ENCODE peak calls at places on chromosomes 13 and 19, in five cellular contexts. Y, H, Q, X and I are unnamed samples.

GRCh38 chr13:110874508-110874960 is 40.3 kb downstream of the ANKRD10 start:
- DNase-seq in Y (peak), Q (peak), X (no peak), H (no peak), I (peak)

GRCh38 chr13:42486711-42487198 is 87.2 kb upstream of the TNFSF11 start:
- DNase-seq in X (no peak), Q (no peak), H (no peak), Y (no peak), I (no peak)

GRCh38 chr19:8569066-8569761 is 8.0 kb downstream of the MYO1F start:
- DNase-seq in Q (no peak), X (no peak), H (peak), Y (no peak), I (no peak)

GRCh38 chr19:48330012-48330681 is 4.8 kb downstream of the EMP3 start:
- DNase-seq in H (peak), Y (no peak), Q (peak), X (no peak), I (peak)

GRCh38 chr19:3523361-3524074 is 15.5 kb upstream of the TEKTIP1 start:
- DNase-seq in X (no peak), Q (no peak), Y (no peak), H (no peak), I (no peak)

GRCh38 chr19:35348909-35349611 is 1.4 kb downstream of the FFAR1 start:
- DNase-seq in X (no peak), H (no peak), Q (peak), Y (no peak), I (no peak)

GRCh38 chr13:112153364-112153763 is 86.4 kb downstream of the SOX1 start:
- DNase-seq in Y (no peak), X (no peak), H (no peak), Q (no peak), I (no peak)

GRCh38 chr13:98910501-98910951 is 67.3 kb downstream of the DOCK9 start:
- DNase-seq in Y (peak), Q (no peak), X (no peak), H (no peak), I (no peak)

GRCh38 chr19:37304190-37304883 is 66.6 kb upstream of the ZNF527 start:
- DNase-seq in H (no peak), Q (no peak), X (no peak), Y (no peak), I (no peak)

GRCh38 chr13:113742000-113742441 is 17.0 kb upstream of the TMEM255B start:
- DNase-seq in X (no peak), Q (no peak), Y (peak), H (no peak), I (peak)

GRCh38 chr13:29491248-29491647 is 104.2 kb downstream of the SLC7A1 start:
- DNase-seq in Q (no peak), H (no peak), X (no peak), Y (no peak), I (no peak)

DNA sequence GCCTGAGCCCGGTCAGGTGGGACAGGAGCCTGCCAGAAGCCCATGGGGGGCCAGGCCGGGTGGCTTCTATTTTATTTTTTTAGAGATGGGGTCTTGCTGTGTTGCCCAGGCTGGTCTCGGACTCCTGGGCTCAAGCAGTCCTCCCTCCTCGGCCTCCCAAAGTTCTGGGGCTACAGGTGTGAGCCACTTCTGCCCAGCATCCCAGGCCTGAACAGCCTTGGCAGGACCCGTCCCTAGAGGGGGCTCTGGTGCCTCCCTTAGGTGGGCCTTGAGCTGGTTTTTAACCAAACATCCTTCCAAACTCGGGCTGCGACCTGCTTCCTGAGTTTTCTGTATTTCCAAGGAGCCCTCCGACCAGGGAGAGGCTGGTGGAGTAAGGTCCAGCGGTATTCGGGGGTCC is 10.5 kb downstream of the COMP start:
- DNase-seq in Y (no peak), Q (no peak), X (no peak), H (no peak), I (no peak)
- TF ChIP-seq SUZ12 in Y (no peak), Q (no peak), X (no peak), H (no peak), I (no peak)

GRCh38 chr19:16258440-16258903 is 60.8 kb downstream of the AP1M1 start:
- DNase-seq in X (no peak), Y (no peak), H (no peak), Q (no peak), I (no peak)
- TF ChIP-seq SUZ12 in X (no peak), Y (no peak), H (no peak), Q (no peak), I (no peak)

DNA sequence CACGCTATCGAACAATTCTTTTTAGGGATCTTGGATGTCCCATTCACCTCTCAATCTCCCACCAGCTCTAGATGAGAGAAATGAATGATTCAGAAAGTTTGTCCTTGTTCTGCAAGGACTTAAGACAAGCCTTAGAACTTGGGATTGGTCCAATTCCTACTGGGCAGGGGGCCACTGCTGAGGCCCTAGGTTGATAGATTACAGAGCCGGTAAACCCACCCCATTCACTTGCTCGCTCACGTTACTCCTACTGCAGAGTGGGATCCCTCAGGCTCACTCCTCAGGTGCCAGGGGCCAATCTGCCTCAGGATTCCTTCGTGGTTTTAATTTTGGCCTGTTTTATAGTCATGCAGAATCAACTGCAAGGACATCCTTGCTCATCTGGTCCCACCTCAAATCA is 59.0 kb downstream of the SERP2 start:
- DNase-seq in X (no peak), Y (no peak), H (no peak), Q (peak), I (no peak)
- TF ChIP-seq SUZ12 in X (no peak), Y (no peak), H (no peak), Q (no peak), I (no peak)

GRCh38 chr19:14843169-14843568 is 5.6 kb downstream of the OR7A10 start:
- DNase-seq in H (no peak), Q (no peak), Y (no peak), X (no peak), I (no peak)

GRCh38 chr19:14835011-14835410 is at the start of the genes OR7A5 and OR7C1:
- DNase-seq in X (no peak), Y (no peak), Q (no peak), H (no peak), I (no peak)

GRCh38 chr19:14837391-14837790 is 2.4 kb upstream of the OR7A5 start:
- DNase-seq in X (peak), H (no peak), Q (no peak), Y (no peak), I (no peak)

GRCh38 chr19:14843587-14843986 is 5.1 kb downstream of the OR7A10 start:
- DNase-seq in H (no peak), Y (no peak), X (no peak), Q (no peak), I (no peak)

DNA sequence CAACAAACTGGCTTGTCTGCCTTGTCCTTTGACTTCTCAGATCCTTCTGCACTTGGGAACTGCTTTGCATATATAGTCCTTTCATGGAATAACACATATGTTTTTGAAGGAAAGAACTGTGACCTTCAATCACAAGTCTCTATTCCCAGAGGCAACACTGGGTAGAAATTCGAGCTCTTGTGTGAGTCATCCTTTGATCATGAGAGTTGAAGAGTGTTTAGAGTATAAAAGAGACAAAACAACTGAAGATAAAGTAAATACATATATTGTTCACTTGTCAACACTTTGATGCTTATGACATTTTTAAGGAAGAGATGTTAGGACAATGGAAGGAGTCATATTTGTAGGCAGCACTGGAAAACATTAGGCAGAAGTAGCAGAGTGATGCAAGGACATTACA is 5.2 kb upstream of the OR7A5 start:
- DNase-seq in X (no peak), Q (no peak), H (no peak), Y (no peak), I (no peak)
- TF ChIP-seq SUZ12 in X (no peak), Q (no peak), H (no peak), Y (no peak), I (no peak)

DNA sequence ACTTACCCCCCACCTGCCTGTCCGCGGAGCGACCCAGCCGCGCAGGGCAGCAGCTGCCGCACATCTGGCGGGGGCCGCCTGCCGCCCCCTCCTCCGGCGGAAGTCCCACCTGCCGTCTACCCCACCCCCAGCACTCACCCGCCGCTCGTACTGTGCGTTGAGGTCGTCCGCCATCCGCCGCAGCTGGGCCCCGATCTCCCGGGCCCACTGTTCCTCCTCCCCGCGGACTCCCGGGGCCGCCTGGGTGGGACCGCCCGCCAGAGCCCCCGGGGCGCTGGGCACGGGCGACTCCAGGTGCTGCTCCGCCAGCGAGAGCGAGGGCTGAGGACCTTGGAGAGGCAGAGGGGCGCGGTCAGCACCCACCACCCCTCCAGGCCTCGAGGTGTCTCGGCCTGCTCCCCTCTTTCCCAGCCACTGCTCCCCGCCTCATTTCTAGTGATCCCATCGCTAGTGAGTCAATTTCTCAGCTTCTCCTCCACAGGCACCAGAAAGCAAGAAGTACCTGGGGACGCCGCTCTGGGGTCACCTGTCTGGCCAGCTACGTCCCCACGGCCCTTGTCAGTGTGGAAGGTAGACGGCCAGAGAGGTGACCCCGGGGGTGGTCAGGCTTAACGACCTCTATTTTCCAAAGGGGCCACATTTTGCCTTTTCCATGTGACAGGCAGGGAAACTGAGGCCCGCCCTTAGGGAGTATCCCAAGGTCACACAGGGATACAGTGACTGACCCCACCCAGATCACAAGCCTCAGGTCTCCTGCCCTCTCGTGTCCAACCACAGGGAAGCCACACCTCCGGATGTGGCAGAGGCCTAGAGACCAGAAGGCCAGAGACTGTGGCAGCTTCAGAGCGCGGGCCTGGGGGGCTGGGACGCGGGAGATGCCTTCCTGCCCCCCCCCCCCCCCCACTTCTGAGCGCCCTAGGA is 4.3 kb downstream of the BBC3 start:
- DNase-seq in H (peak), X (no peak), Q (peak), Y (peak), I (no peak)
- TF ChIP-seq SUZ12 in H (no peak), X (no peak), Q (no peak), Y (no peak), I (no peak)

GRCh38 chr19:28457620-28458019 is 755.3 kb downstream of the UQCRFS1 start:
- DNase-seq in H (no peak), Y (no peak), Q (no peak), X (no peak), I (no peak)

GRCh38 chr19:28449803-28450202 is 763.1 kb downstream of the UQCRFS1 start:
- DNase-seq in Y (no peak), X (no peak), Q (no peak), H (no peak), I (no peak)

GRCh38 chr19:28456708-28457320 is 756.1 kb downstream of the UQCRFS1 start:
- DNase-seq in Q (no peak), X (no peak), Y (peak), H (no peak), I (no peak)

GRCh38 chr19:28456264-28456663 is 756.7 kb downstream of the UQCRFS1 start:
- DNase-seq in Y (no peak), X (no peak), Q (no peak), H (no peak), I (no peak)

GRCh38 chr19:28454083-28454482 is 758.9 kb downstream of the UQCRFS1 start:
- DNase-seq in Q (no peak), X (no peak), Y (no peak), H (no peak), I (no peak)
- TF ChIP-seq SUZ12 in Q (no peak), X (no peak), Y (no peak), H (no peak), I (no peak)